ENCODE peak calls at places on chromosomes 12 and 14, in five cellular contexts. One of them, this sample, is unnamed.

GRCh38 chr14:24613241-24613640 is 3.8 kb upstream of the GZMH start:
- DNase-seq in mucosa of descending colon: no peak
- DNase-seq in neural crest cell: no peak
- DNase-seq in foreskin fibroblast: no peak
- DNase-seq in cardiac septum: no peak
- DNase-seq in this sample: no peak

GRCh38 chr12:120944645-120945217 is 33.6 kb upstream of the HNF1A start:
- DNase-seq in mucosa of descending colon: peak; percentile 87
- DNase-seq in neural crest cell: peak; percentile 67
- DNase-seq in foreskin fibroblast: no peak
- DNase-seq in cardiac septum: no peak
- DNase-seq in this sample: no peak

GRCh38 chr12:50050410-50051280 is 6.8 kb upstream of the ASIC1 start:
- DNase-seq in mucosa of descending colon: no peak
- DNase-seq in neural crest cell: no peak
- DNase-seq in foreskin fibroblast: peak; percentile 47
- DNase-seq in cardiac septum: no peak
- DNase-seq in this sample: no peak

GRCh38 chr14:64253672-64254071 is 40.5 kb downstream of the ESR2 start:
- DNase-seq in mucosa of descending colon: no peak
- DNase-seq in neural crest cell: no peak
- DNase-seq in foreskin fibroblast: peak; percentile 46
- DNase-seq in cardiac septum: no peak
- DNase-seq in this sample: no peak

GRCh38 chr12:106032141-106032925 is 106.4 kb downstream of the NUAK1 start:
- DNase-seq in mucosa of descending colon: peak; percentile 7
- DNase-seq in neural crest cell: no peak
- DNase-seq in foreskin fibroblast: no peak
- DNase-seq in cardiac septum: no peak
- DNase-seq in this sample: no peak

GRCh38 chr12:70982991-70983390 is 62.5 kb upstream of the PTPRR start:
- DNase-seq in mucosa of descending colon: no peak
- DNase-seq in neural crest cell: no peak
- DNase-seq in foreskin fibroblast: peak; percentile 36
- DNase-seq in cardiac septum: no peak
- DNase-seq in this sample: no peak

GRCh38 chr14:40188006-40188405 is 755.8 kb upstream of the FBXO33 start:
- DNase-seq in mucosa of descending colon: no peak
- DNase-seq in neural crest cell: no peak
- DNase-seq in foreskin fibroblast: no peak
- DNase-seq in cardiac septum: no peak
- DNase-seq in this sample: no peak

GRCh38 chr12:91422107-91422506 is 239.5 kb upstream of the DCN start:
- DNase-seq in mucosa of descending colon: peak; percentile 31
- DNase-seq in neural crest cell: no peak
- DNase-seq in foreskin fibroblast: no peak
- DNase-seq in cardiac septum: no peak
- DNase-seq in this sample: no peak

GRCh38 chr14:21860172-21860571 is 186.6 kb upstream of the OR4E1 start:
- DNase-seq in mucosa of descending colon: peak; percentile 25
- DNase-seq in neural crest cell: no peak
- DNase-seq in foreskin fibroblast: no peak
- DNase-seq in cardiac septum: no peak
- DNase-seq in this sample: no peak

GRCh38 chr12:101772019-101772774 is 32.9 kb upstream of the SYCP3 start:
- DNase-seq in mucosa of descending colon: no peak
- DNase-seq in neural crest cell: no peak
- DNase-seq in foreskin fibroblast: no peak
- DNase-seq in cardiac septum: no peak
- DNase-seq in this sample: no peak

GRCh38 chr14:67413806-67414769 is 2.1 kb upstream of the PLEK2 start:
- DNase-seq in mucosa of descending colon: no peak
- DNase-seq in neural crest cell: no peak
- DNase-seq in foreskin fibroblast: peak; percentile 80
- DNase-seq in cardiac septum: no peak
- DNase-seq in this sample: no peak

GRCh38 chr12:50764116-50764860 is 387 bp downstream of the ATF1 start:
- DNase-seq in mucosa of descending colon: peak; percentile 78
- DNase-seq in neural crest cell: peak; percentile 59
- DNase-seq in foreskin fibroblast: no peak
- DNase-seq in cardiac septum: peak; percentile 81
- DNase-seq in this sample: peak; percentile 83

GRCh38 chr14:39025810-39026627 is 77.0 kb downstream of the SEC23A start:
- DNase-seq in mucosa of descending colon: no peak
- DNase-seq in neural crest cell: no peak
- DNase-seq in foreskin fibroblast: no peak
- DNase-seq in cardiac septum: no peak
- DNase-seq in this sample: no peak

GRCh38 chr12:123111498-123112165 is 39.3 kb downstream of the PITPNM2 start:
- DNase-seq in mucosa of descending colon: no peak
- DNase-seq in neural crest cell: no peak
- DNase-seq in foreskin fibroblast: no peak
- DNase-seq in cardiac septum: no peak
- DNase-seq in this sample: no peak

GRCh38 chr12:2752676-2753371 is 41.9 kb upstream of the FKBP4 start:
- DNase-seq in mucosa of descending colon: peak; percentile 85
- DNase-seq in neural crest cell: peak; percentile 92
- DNase-seq in foreskin fibroblast: peak; percentile 44
- DNase-seq in cardiac septum: peak; percentile 86
- DNase-seq in this sample: peak; percentile 83

GRCh38 chr12:8827551-8828347 is 5.3 kb downstream of the A2ML1 start:
- DNase-seq in mucosa of descending colon: no peak
- DNase-seq in neural crest cell: no peak
- DNase-seq in foreskin fibroblast: no peak
- DNase-seq in cardiac septum: no peak
- DNase-seq in this sample: no peak

GRCh38 chr12:7638064-7638763 is 27.5 kb downstream of the APOBEC1 start:
- DNase-seq in mucosa of descending colon: no peak
- DNase-seq in neural crest cell: peak; percentile 9
- DNase-seq in foreskin fibroblast: no peak
- DNase-seq in cardiac septum: no peak
- DNase-seq in this sample: no peak

GRCh38 chr14:95314609-95315008 is 5.1 kb downstream of the CLMN start:
- DNase-seq in mucosa of descending colon: no peak
- DNase-seq in neural crest cell: no peak
- DNase-seq in foreskin fibroblast: peak; percentile 19
- DNase-seq in cardiac septum: no peak
- DNase-seq in this sample: peak; percentile 77

GRCh38 chr12:121799175-121799841 is 4.5 kb upstream of the SETD1B start:
- DNase-seq in mucosa of descending colon: peak; percentile 84
- DNase-seq in neural crest cell: no peak
- DNase-seq in foreskin fibroblast: peak; percentile 79
- DNase-seq in cardiac septum: peak; percentile 91
- DNase-seq in this sample: peak; percentile 81

GRCh38 chr12:100138048-100138907 is 4.4 kb downstream of the BLTP3B start:
- DNase-seq in mucosa of descending colon: no peak
- DNase-seq in neural crest cell: no peak
- DNase-seq in foreskin fibroblast: peak; percentile 23
- DNase-seq in cardiac septum: no peak
- DNase-seq in this sample: no peak

GRCh38 chr12:53047221-53048032 is 2.4 kb upstream of the TNS2 start:
- DNase-seq in mucosa of descending colon: peak; percentile 76
- DNase-seq in neural crest cell: peak; percentile 65
- DNase-seq in foreskin fibroblast: peak; percentile 77
- DNase-seq in cardiac septum: peak; percentile 89
- DNase-seq in this sample: peak; percentile 92

GRCh38 chr12:68924546-68924945 is 8.4 kb downstream of the CPM start:
- DNase-seq in mucosa of descending colon: no peak
- DNase-seq in neural crest cell: no peak
- DNase-seq in foreskin fibroblast: peak; percentile 33
- DNase-seq in cardiac septum: no peak
- DNase-seq in this sample: no peak

GRCh38 chr12:14365294-14366210 is at the start of gene ATF7IP:
- DNase-seq in mucosa of descending colon: peak; percentile 98
- DNase-seq in neural crest cell: peak; percentile 84
- DNase-seq in foreskin fibroblast: peak; percentile 95
- DNase-seq in cardiac septum: peak; percentile 97
- DNase-seq in this sample: peak; percentile 97

GRCh38 chr12:109088818-109089217 is 4.5 kb downstream of the ALKBH2 start:
- DNase-seq in mucosa of descending colon: no peak
- DNase-seq in neural crest cell: no peak
- DNase-seq in foreskin fibroblast: no peak
- DNase-seq in cardiac septum: no peak
- DNase-seq in this sample: no peak